ENCODE peak calls at places on chromosomes 3 and 15, in four cellular contexts. W is astrocyte of the hippocampus; F is stimulated activated CD4-positive, alpha-beta T cell treated with anti-CD3 and anti-CD28 coated beads, TNF-alpha, amount 100 ng/mL, for 4 hours; Q is activated CD4-positive, alpha-beta memory T cell treated with anti-CD3 and anti-CD28 coated beads, Interleukin-2, amount 10 ng/mL, durations not matched to agents 7 days and 5 days. L is an unnamed sample.

GRCh38 chr3:64380539-64380938 is 155.3 kb upstream of the PRICKLE2 start:
- DNase-seq in W (no peak), F (no peak), Q (no peak), L (no peak)

GRCh38 chr3:189714991-189715961 is 84.1 kb downstream of the TP63 start:
- DNase-seq in W (peak; percentile 75), F (no peak), Q (no peak), L (no peak)

GRCh38 chr3:114025451-114025850 is 30.9 kb downstream of the CCDC191 start:
- DNase-seq in W (no peak), F (no peak), Q (no peak), L (no peak)

GRCh38 chr15:65583701-65584100 is 27.2 kb downstream of the INTS14 start:
- DNase-seq in W (peak; percentile 67), F (no peak), Q (peak; percentile 70), L (no peak)

GRCh38 chr15:37138586-37138985 is 38.2 kb upstream of the MEIS2 start:
- DNase-seq in W (no peak), F (no peak), Q (no peak), L (no peak)

GRCh38 chr3:57006949-57007419 is 53.5 kb upstream of the SPATA12 start:
- DNase-seq in W (peak; percentile 42), F (no peak), Q (no peak), L (no peak)

GRCh38 chr3:31962801-31963205 is 18.3 kb downstream of the OSBPL10 start:
- DNase-seq in W (no peak), F (no peak), Q (no peak), L (no peak)

GRCh38 chr15:88920186-88920891 is 7.2 kb upstream of the MFGE8 start:
- DNase-seq in W (peak; percentile 55), F (no peak), Q (peak; percentile 44), L (no peak)

GRCh38 chr3:196080997-196081833 is 675 bp downstream of the TFRC start:
- DNase-seq in W (peak; percentile 68), F (peak; percentile 33), Q (peak; percentile 66), L (no peak)

GRCh38 chr3:29693863-29694262 is 413.0 kb downstream of the RBMS3 start:
- DNase-seq in W (peak; percentile 93), F (no peak), Q (no peak), L (no peak)

GRCh38 chr3:113265281-113265680 is 53.9 kb downstream of the BOC start:
- DNase-seq in W (peak; percentile 42), F (no peak), Q (no peak), L (no peak)

GRCh38 chr3:191499307-191500125 is 38.6 kb downstream of the PYDC2 start:
- DNase-seq in W (peak; percentile 67), F (no peak), Q (no peak), L (no peak)

GRCh38 chr15:89090791-89091666 is 2.8 kb downstream of the ABHD2 start:
- DNase-seq in W (peak; percentile 62), F (peak; percentile 14), Q (peak; percentile 55), L (peak; percentile 35)

GRCh38 chr3:140276698-140277097 is 341.7 kb downstream of the CLSTN2 start:
- DNase-seq in W (peak; percentile 8), F (no peak), Q (no peak), L (no peak)

GRCh38 chr3:188931531-188931930 is 240.2 kb upstream of the TPRG1 start:
- DNase-seq in W (no peak), F (no peak), Q (no peak), L (no peak)

GRCh38 chr3:9553021-9553948 is at the start of gene LHFPL4:
- DNase-seq in W (no peak), F (no peak), Q (no peak), L (no peak)

GRCh38 chr3:55692295-55692957 is 205.3 kb upstream of the WNT5A start:
- DNase-seq in W (no peak), F (no peak), Q (no peak), L (no peak)

GRCh38 chr3:175941352-175941751 is 1082.2 kb downstream of the NAALADL2 start:
- DNase-seq in W (no peak), F (no peak), Q (no peak), L (no peak)

GRCh38 chr3:107045791-107046190 is 331.4 kb upstream of the CCDC54 start:
- DNase-seq in W (no peak), F (no peak), Q (no peak), L (no peak)

GRCh38 chr15:90031231-90031791 is 30.2 kb downstream of the ZNF710 start:
- DNase-seq in W (no peak), F (no peak), Q (peak; percentile 31), L (no peak)

GRCh38 chr15:96180062-96180745 is 150.3 kb upstream of the NR2F2 start:
- DNase-seq in W (no peak), F (no peak), Q (no peak), L (no peak)

GRCh38 chr15:78804391-78804792 is 6.9 kb downstream of the ADAMTS7 start:
- DNase-seq in W (peak; percentile 26), F (no peak), Q (no peak), L (no peak)

GRCh38 chr3:31941230-31941632 is 39.8 kb downstream of the OSBPL10 start:
- DNase-seq in W (peak; percentile 50), F (no peak), Q (no peak), L (no peak)

GRCh38 chr15:69615756-69616155 is 163.1 kb downstream of the RPLP1 start:
- DNase-seq in W (no peak), F (no peak), Q (no peak), L (no peak)

GRCh38 chr3:42179110-42179725 is 86.8 kb downstream of the CCK start:
- DNase-seq in W (peak; percentile 91), F (no peak), Q (no peak), L (no peak)

GRCh38 chr3:112132975-112133448 is at the start of gene GCSAM:
- DNase-seq in W (no peak), F (peak; percentile 30), Q (peak; percentile 75), L (peak; percentile 43)

GRCh38 chr3:126311338-126311978 is 45.8 kb downstream of the KLF15 start:
- DNase-seq in W (no peak), F (no peak), Q (no peak), L (no peak)

GRCh38 chr3:49183873-49184272 is 12.5 kb downstream of the KLHDC8B start:
- DNase-seq in W (no peak), F (no peak), Q (no peak), L (no peak)

GRCh38 chr3:95399580-95399979 is 1336.7 kb downstream of the NSUN3 start:
- DNase-seq in W (no peak), F (no peak), Q (no peak), L (no peak)

GRCh38 chr3:194485471-194485875 is 1.3 kb downstream of the ATP13A3 start:
- DNase-seq in W (peak; percentile 45), F (no peak), Q (no peak), L (no peak)

GRCh38 chr3:162143181-162143580 is 646.6 kb downstream of the OTOL1 start:
- DNase-seq in W (no peak), F (no peak), Q (no peak), L (no peak)